ENCODE peak calls at places on chromosomes 2 and 18, in nine cellular contexts. D is colonic mucosa, Z is heart right ventricle, Y is IMR-90, B is heart left ventricle, R is mammary epithelial cell, O is tibial artery, T is fibroblast of lung, S is thoracic aorta. H is an unnamed sample. For H3K4me1 and H3K36me3, the result is how much of the 10 kb centered on the place peaks cover.

GRCh38 chr2:133841905-133842304 is 273.6 kb upstream of the NCKAP5 start:
- DNase-seq in D (no peak), Z (peak), Y (peak), B (no peak), R (peak), O (no peak), T (peak), S (no peak), H (no peak)

GRCh38 chr2:232927041-232927792 is 57.2 kb downstream of the SNORC start:
- DNase-seq in D (peak), Z (no peak), Y (no peak), B (no peak), R (peak), O (no peak), T (no peak), S (no peak), H (no peak)

GRCh38 chr2:52356560-52356959 is 1324.6 kb upstream of the NRXN1 start:
- DNase-seq in D (no peak), Z (no peak), Y (peak), B (no peak), R (no peak), O (no peak), T (peak), S (no peak), H (no peak)

GRCh38 chr2:70988151-70988550 is 6.5 kb downstream of the TEX261 start:
- DNase-seq in D (no peak), Z (no peak), Y (no peak), B (peak), R (no peak), O (peak), T (no peak), S (no peak), H (peak)

GRCh38 chr2:121345887-121346286 is 60.9 kb upstream of the TFCP2L1 start:
- DNase-seq in D (no peak), Z (no peak), Y (no peak), B (no peak), R (no peak), O (peak), T (no peak), S (no peak), H (no peak)

GRCh38 chr2:83113953-83114352 is 1345.1 kb downstream of the SUCLG1 start:
- DNase-seq in D (no peak), Z (no peak), Y (peak), B (no peak), R (no peak), O (no peak), T (peak), S (no peak), H (no peak)

GRCh38 chr2:26325851-26326250 is 20.1 kb upstream of the SELENOI start:
- DNase-seq in D (no peak), Z (no peak), Y (peak), B (no peak), R (peak), O (no peak), T (peak), S (no peak), H (no peak)

GRCh38 chr2:74081030-74081429 is 66.7 kb downstream of the BOLA3 start:
- DNase-seq in D (no peak), Z (no peak), Y (peak), B (no peak), R (no peak), O (peak), T (no peak), S (no peak), H (no peak)

GRCh38 chr2:118255301-118255700 is 167.0 kb downstream of the INSIG2 start:
- DNase-seq in D (no peak), Z (no peak), Y (no peak), B (no peak), R (no peak), O (no peak), T (no peak), S (no peak), H (no peak)

GRCh38 chr2:122660786-122661634 is 905.6 kb downstream of the TSN start:
- DNase-seq in D (no peak), Z (no peak), Y (no peak), B (no peak), R (peak), O (no peak), T (no peak), S (no peak), H (no peak)

GRCh38 chr2:234864518-234864917 is 87.3 kb upstream of the SH3BP4 start:
- DNase-seq in D (no peak), Z (no peak), Y (no peak), B (no peak), R (no peak), O (no peak), T (no peak), S (no peak), H (no peak)

GRCh38 chr2:61396005-61396404 is 74.9 kb downstream of the USP34 start:
- DNase-seq in D (no peak), Z (no peak), Y (no peak), B (no peak), R (no peak), O (no peak), T (no peak), S (no peak), H (no peak)

GRCh38 chr2:136207030-136207623 is 89.2 kb upstream of the CXCR4 start:
- DNase-seq in D (peak), Z (no peak), Y (no peak), B (no peak), R (no peak), O (peak), T (no peak), S (no peak), H (no peak)

GRCh38 chr2:181106789-181107418 is 126.5 kb downstream of the UBE2E3 start:
- DNase-seq in D (no peak), Z (no peak), Y (peak), B (no peak), R (peak), O (no peak), T (peak), S (no peak), H (no peak)

GRCh38 chr2:159004849-159005248 is 36.4 kb downstream of the TANC1 start:
- DNase-seq in D (no peak), Z (no peak), Y (no peak), B (no peak), R (no peak), O (no peak), T (no peak), S (no peak), H (no peak)

GRCh38 chr2:122927217-122927616 is 1097.9 kb upstream of the CNTNAP5 start:
- DNase-seq in D (no peak), Z (no peak), Y (no peak), B (no peak), R (no peak), O (no peak), T (no peak), S (no peak), H (no peak)

GRCh38 chr18:8847066-8847755 is 141.9 kb downstream of the MTCL1 start:
- DNase-seq in D (no peak), Z (no peak), Y (peak), B (no peak), R (no peak), O (no peak), T (no peak), S (no peak), H (no peak)

GRCh38 chr2:126685629-126686028 is 29.7 kb downstream of the GYPC start:
- DNase-seq in D (no peak), Z (no peak), Y (no peak), B (no peak), R (no peak), O (no peak), T (no peak), S (no peak), H (no peak)

GRCh38 chr18:35588995-35589394 is 7.5 kb downstream of the GALNT1 start:
- DNase-seq in D (no peak), Z (no peak), Y (no peak), B (no peak), R (no peak), O (no peak), T (no peak), S (no peak), H (no peak)

GRCh38 chr2:77834360-77835002 is 312.3 kb upstream of the LRRTM4 start:
- DNase-seq in D (no peak), Z (no peak), Y (no peak), B (no peak), R (no peak), O (no peak), T (no peak), S (no peak), H (no peak)

GRCh38 chr2:176845718-176846117 is 366.9 kb upstream of the HNRNPA3 start:
- DNase-seq in D (no peak), Z (no peak), Y (no peak), B (no peak), R (no peak), O (no peak), T (no peak), S (no peak), H (no peak)

GRCh38 chr2:231152800-231153557 is 28.1 kb upstream of the HTR2B start:
- DNase-seq in D (no peak), Z (no peak), Y (peak), B (no peak), R (no peak), O (no peak), T (peak), S (no peak), H (no peak)

GRCh38 chr2:72916743-72917137 is 579 bp upstream of the EMX1 start:
- DNase-seq in D (no peak), Z (no peak), Y (no peak), B (no peak), R (no peak), O (peak), T (no peak), S (no peak), H (no peak)

GRCh38 chr2:151947524-151948165 is 119.4 kb upstream of the ARL5A start:
- DNase-seq in D (no peak), Z (no peak), Y (no peak), B (no peak), R (peak), O (peak), T (no peak), S (peak), H (peak)

GRCh38 chr2:121890041-121890440 is 134.6 kb downstream of the TSN start:
- DNase-seq in D (no peak), Z (no peak), Y (no peak), B (no peak), R (no peak), O (no peak), T (no peak), S (no peak), H (no peak)

GRCh38 chr2:219870023-219870422 is 242.6 kb downstream of the SLC4A3 start:
- DNase-seq in D (no peak), Z (no peak), Y (peak), B (no peak), R (peak), O (no peak), T (no peak), S (no peak), H (no peak)

GRCh38 chr2:101766871-101767739 is 69.6 kb downstream of the MAP4K4 start:
- DNase-seq in D (no peak), Z (no peak), Y (peak), B (no peak), R (peak), O (no peak), T (peak), S (no peak), H (no peak)

GRCh38 chr2:19738707-19739106 is 163.1 kb downstream of the TTC32 start:
- DNase-seq in D (peak), Z (peak), Y (peak), B (no peak), R (no peak), O (peak), T (peak), S (no peak), H (no peak)

GRCh38 chr2:233039217-233040173 is 7.0 kb downstream of the NEU2 start:
- DNase-seq in D (no peak), Z (no peak), Y (no peak), B (no peak), R (no peak), O (no peak), T (no peak), S (no peak), H (no peak)

GRCh38 chr2:232976666-232977437 is 36.2 kb downstream of the NGEF start:
- DNase-seq in D (peak), Z (no peak), Y (no peak), B (no peak), R (no peak), O (peak), T (no peak), S (no peak), H (peak)

GRCh38 chr2:223725986-223726970 is 111.1 kb downstream of the AP1S3 start:
- DNase-seq in D (no peak), Z (no peak), Y (no peak), B (no peak), R (no peak), O (no peak), T (no peak), S (no peak), H (no peak)

GRCh38 chr2:38909872-38910271 is 20.2 kb downstream of the ARHGEF33 start:
- DNase-seq in D (no peak), Z (no peak), Y (no peak), B (no peak), R (no peak), O (no peak), T (no peak), S (no peak), H (no peak)

GRCh38 chr18:2960983-2961696 is 51.8 kb downstream of the LPIN2 start:
- DNase-seq in D (no peak), Z (no peak), Y (peak), B (no peak), R (no peak), O (no peak), T (peak), S (no peak), H (no peak)

GRCh38 chr18:2959341-2959740 is 53.6 kb downstream of the LPIN2 start:
- DNase-seq in D (no peak), Z (no peak), Y (no peak), B (no peak), R (no peak), O (no peak), T (no peak), S (no peak), H (no peak)

GRCh38 chr18:2964349-2965010 is 48.5 kb downstream of the LPIN2 start:
- DNase-seq in D (no peak), Z (no peak), Y (no peak), B (no peak), R (no peak), O (no peak), T (no peak), S (no peak), H (no peak)

GRCh38 chr18:2963048-2963447 is 49.9 kb downstream of the LPIN2 start:
- DNase-seq in D (no peak), Z (no peak), Y (no peak), B (no peak), R (no peak), O (no peak), T (no peak), S (no peak), H (no peak)

GRCh38 chr18:2961828-2962227 is 51.1 kb downstream of the LPIN2 start:
- DNase-seq in D (no peak), Z (no peak), Y (peak), B (no peak), R (no peak), O (no peak), T (peak), S (no peak), H (no peak)
- H3K4me1 ChIP-seq in D (under half), Z (under half), Y (under half), B (under half), R (under half), O (under half), T (under half), S (half or more), H (under half)

DNA sequence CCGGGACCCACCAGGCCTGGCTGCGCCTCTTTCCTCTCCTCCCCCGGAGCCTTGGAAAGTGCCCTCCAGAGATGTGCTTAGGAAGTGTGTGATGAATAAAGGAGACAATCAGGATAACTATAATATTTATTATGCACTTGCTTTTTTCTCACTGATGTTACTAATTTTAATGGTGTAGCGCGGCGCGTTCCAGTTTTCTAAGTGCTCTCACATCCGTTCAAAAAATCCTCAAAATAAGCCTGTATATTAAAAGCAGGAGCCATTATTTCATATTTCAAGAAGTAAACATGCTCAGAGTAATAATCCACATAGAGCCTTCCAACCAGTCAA is 929 bp upstream of the MPPE1 start:
- DNase-seq in D (no peak), Z (no peak), Y (peak), B (no peak), R (no peak), O (no peak), T (peak), S (no peak), H (no peak)
- H3K4me3 ChIP-seq in D (peak), Z (peak), Y (peak), B (peak), R (peak), O (peak), T (peak), S (peak), H (peak)

GRCh38 chr2:3481011-3481400 is 38.3 kb downstream of the ADI1 start:
- DNase-seq in D (no peak), Z (no peak), Y (no peak), B (no peak), R (no peak), O (no peak), T (no peak), S (no peak), H (no peak)
- H3K36me3 ChIP-seq in D (under half), Z (under half), Y (under half), B (half or more), R (under half), O (half or more), T (under half), S (under half), H (under half)

DNA sequence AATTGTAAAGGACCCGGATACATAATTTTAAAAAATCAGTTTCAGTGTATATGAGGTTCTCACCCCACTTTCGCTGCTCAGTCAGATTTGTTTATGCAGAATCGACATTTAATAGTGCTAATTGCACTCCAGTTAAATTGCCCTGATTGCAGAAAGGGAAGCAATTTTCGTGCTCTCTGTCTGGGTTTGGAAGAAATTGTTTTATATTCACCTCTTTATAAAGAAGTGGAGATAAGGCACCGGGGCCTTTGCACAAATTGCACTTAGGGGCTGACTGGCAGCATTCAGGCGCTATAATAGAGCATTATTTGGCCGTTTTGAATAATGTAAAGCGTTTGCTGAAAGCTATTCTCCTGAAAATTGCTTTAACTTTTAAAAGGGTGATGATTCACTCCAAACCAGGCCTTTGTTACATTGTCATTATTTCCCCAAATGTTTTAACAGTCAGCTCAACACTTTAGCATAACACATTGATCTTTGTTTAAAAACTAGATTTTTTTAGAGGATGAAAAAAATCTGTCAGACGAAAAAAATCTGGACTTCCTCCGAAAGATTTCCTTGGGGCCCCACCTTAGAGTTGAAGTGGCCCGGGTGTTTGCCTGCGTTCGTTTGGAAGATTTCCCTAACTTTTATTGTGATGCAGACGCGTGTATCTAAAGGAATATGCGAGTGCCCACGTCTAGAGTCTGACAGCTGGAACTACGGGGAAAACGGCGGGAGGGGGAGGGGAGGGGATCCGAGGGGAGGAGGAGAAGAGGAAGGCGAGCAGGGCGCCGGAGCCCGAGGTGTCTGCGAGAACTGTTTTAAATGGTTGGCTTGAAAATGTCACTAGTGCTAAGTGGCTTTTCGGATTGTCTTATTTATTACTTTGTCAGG is 2.8 kb upstream of the SP9 start:
- DNase-seq in D (no peak), Z (no peak), Y (no peak), B (peak), R (no peak), O (no peak), T (no peak), S (no peak), H (no peak)
- H3K4me1 ChIP-seq in D (under half), Z (under half), Y (under half), B (under half), R (under half), O (under half), T (under half), S (under half), H (under half)

GRCh38 chr2:240451791-240452470 is 16.5 kb downstream of the GPC1 start:
- DNase-seq in D (no peak), Z (no peak), Y (no peak), B (peak), R (no peak), O (no peak), T (no peak), S (no peak), H (no peak)
- H3K4me3 ChIP-seq in D (peak), Z (peak), Y (peak), B (peak), R (no peak), O (peak), T (peak), S (peak), H (peak)

GRCh38 chr2:131081190-131081589 is 12.1 kb downstream of the FAM168B start:
- DNase-seq in D (no peak), Z (no peak), Y (no peak), B (no peak), R (no peak), O (no peak), T (no peak), S (no peak), H (no peak)

GRCh38 chr2:131085646-131086045 is 7.6 kb downstream of the FAM168B start:
- DNase-seq in D (no peak), Z (no peak), Y (peak), B (no peak), R (no peak), O (no peak), T (no peak), S (no peak), H (no peak)
- H3K36me3 ChIP-seq in D (under half), Z (under half), Y (under half), B (half or more), R (under half), O (under half), T (under half), S (under half), H (half or more)

DNA sequence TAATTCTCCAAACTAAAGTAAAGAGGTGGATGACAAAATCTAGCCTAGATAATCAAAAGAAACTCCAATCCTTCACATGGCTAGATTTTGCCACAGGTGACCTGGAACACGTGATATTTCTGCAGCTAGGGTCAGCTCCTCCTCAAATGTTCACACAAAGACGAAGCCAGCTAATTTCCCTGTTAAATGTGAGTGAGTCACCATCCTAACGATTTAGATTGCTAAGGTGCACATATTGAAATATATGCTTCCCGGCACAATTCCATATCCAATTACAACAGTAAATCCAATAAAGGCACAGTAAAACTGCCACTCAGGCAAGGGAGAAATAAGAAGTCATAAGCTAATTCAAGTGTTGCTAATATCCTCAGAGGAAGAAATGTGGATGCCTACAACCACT is 28.7 kb downstream of the IKZF2 start:
- DNase-seq in D (peak), Z (no peak), Y (no peak), B (no peak), R (no peak), O (no peak), T (no peak), S (no peak), H (no peak)
- H3K4me1 ChIP-seq in D (under half), Z (under half), Y (under half), B (under half), R (under half), O (under half), T (under half), S (under half), H (under half)

H was measured in ascending aorta.